ENCODE peak calls at places on chromosomes 5 and 9, in ten cellular contexts. Z, N, Q, J, U, P, X, S, I and F are unnamed samples.

GRCh38 chr5:34598177-34598794 is 57.8 kb upstream of the RAI14 start:
- DNase-seq in J (no peak), Q (no peak), P (no peak), N (no peak), Z (no peak), I (peak; percentile 89), U (no peak), S (no peak), X (no peak), F (peak; percentile 92)

GRCh38 chr5:74312746-74313145 is 327.8 kb downstream of the ENC1 start:
- DNase-seq in U (no peak), Z (no peak), Q (no peak), J (no peak), X (no peak), S (no peak), N (no peak), I (no peak), P (no peak), F (peak; percentile 47)

GRCh38 chr5:150000990-150001659 is 586 bp downstream of the HMGXB3 start:
- DNase-seq in Q (peak; percentile 41), I (peak; percentile 55), U (no peak), P (peak; percentile 26), S (peak; percentile 6), Z (peak; percentile 60), X (peak; percentile 75), N (peak; percentile 43), J (peak; percentile 6), F (peak; percentile 24)

GRCh38 chr5:142015781-142016533 is 3.1 kb upstream of the GNPDA1 start:
- DNase-seq in N (no peak), X (no peak), Q (no peak), J (no peak), I (peak; percentile 23), U (no peak), S (no peak), P (no peak), Z (no peak), F (peak; percentile 63)

GRCh38 chr5:122316652-122317051 is 4.6 kb downstream of the SNCAIP start:
- DNase-seq in I (no peak), Z (no peak), S (no peak), P (no peak), Q (no peak), N (no peak), X (no peak), U (no peak), J (no peak), F (no peak)

GRCh38 chr9:92245005-92245797 is 48.3 kb downstream of the IARS1 start:
- DNase-seq in X (no peak), Z (no peak), P (no peak), N (no peak), J (no peak), I (peak; percentile 54), U (no peak), S (no peak), Q (no peak), F (peak; percentile 68)

GRCh38 chr9:93588641-93589609 is 12.5 kb downstream of the PHF2 start:
- DNase-seq in P (no peak), Q (no peak), I (no peak), U (no peak), N (no peak), J (no peak), Z (no peak), X (no peak), S (no peak), F (no peak)

GRCh38 chr5:60843693-60844428 is at the start of gene ELOVL7:
- DNase-seq in J (peak; percentile 53), X (peak; percentile 92), Q (peak; percentile 85), P (peak; percentile 89), Z (peak; percentile 93), U (peak; percentile 59), I (peak; percentile 35), N (peak; percentile 80), S (peak; percentile 2), F (peak; percentile 5)

GRCh38 chr9:123473226-123473625 is 117.2 kb downstream of the CRB2 start:
- DNase-seq in U (no peak), Q (no peak), X (peak; percentile 19), J (no peak), P (no peak), N (no peak), I (no peak), Z (no peak), S (no peak), F (no peak)

GRCh38 chr9:118162711-118163110 is 458.5 kb downstream of the TLR4 start:
- DNase-seq in Z (no peak), J (no peak), X (no peak), S (no peak), U (no peak), N (no peak), Q (no peak), P (no peak), I (no peak), F (no peak)

GRCh38 chr5:32309766-32310165 is 3.0 kb downstream of the MTMR12 start:
- DNase-seq in J (no peak), Z (no peak), S (no peak), I (no peak), Q (no peak), X (no peak), P (no peak), N (no peak), U (no peak), F (no peak)

GRCh38 chr9:77714077-77714549 is 66.0 kb upstream of the GNA14 start:
- DNase-seq in J (no peak), Q (no peak), N (no peak), U (no peak), Z (no peak), I (peak; percentile 22), S (no peak), P (no peak), X (no peak), F (peak; percentile 60)

GRCh38 chr9:87875839-87876545 is 6.7 kb upstream of the SPATA31E1 start:
- DNase-seq in Q (no peak), S (no peak), N (no peak), I (no peak), Z (no peak), U (no peak), P (no peak), X (peak; percentile 24), J (no peak), F (no peak)

GRCh38 chr9:4144869-4145268 is 155.0 kb downstream of the GLIS3 start:
- DNase-seq in J (no peak), P (no peak), S (no peak), Q (no peak), X (no peak), N (no peak), I (no peak), Z (no peak), U (no peak), F (no peak)

GRCh38 chr9:134944916-134945315 is 27.2 kb upstream of the FCN1 start:
- DNase-seq in N (no peak), Z (no peak), P (no peak), X (no peak), I (no peak), U (no peak), S (no peak), J (no peak), Q (no peak), F (no peak)

GRCh38 chr5:72441861-72442540 is 65.2 kb downstream of the ZNF366 start:
- DNase-seq in Z (no peak), X (no peak), J (no peak), P (no peak), Q (no peak), S (no peak), I (peak; percentile 81), N (no peak), U (no peak), F (peak; percentile 94)

GRCh38 chr5:180173875-180174586 is 35.0 kb downstream of the RASGEF1C start:
- DNase-seq in Q (peak; percentile 9), I (peak; percentile 82), U (no peak), N (no peak), Z (no peak), X (no peak), J (no peak), S (no peak), P (no peak), F (peak; percentile 23)

GRCh38 chr5:140106101-140106500 is 7.8 kb upstream of the PURA start:
- DNase-seq in J (no peak), P (no peak), Q (no peak), N (no peak), S (no peak), Z (no peak), U (no peak), I (no peak), X (no peak), F (no peak)
- TF ChIP-seq CTCF in J (no peak), P (no peak), Q (no peak), N (no peak), S (no peak), Z (no peak), U (peak; percentile 7), I (no peak), X (no peak), F (no peak)

DNA sequence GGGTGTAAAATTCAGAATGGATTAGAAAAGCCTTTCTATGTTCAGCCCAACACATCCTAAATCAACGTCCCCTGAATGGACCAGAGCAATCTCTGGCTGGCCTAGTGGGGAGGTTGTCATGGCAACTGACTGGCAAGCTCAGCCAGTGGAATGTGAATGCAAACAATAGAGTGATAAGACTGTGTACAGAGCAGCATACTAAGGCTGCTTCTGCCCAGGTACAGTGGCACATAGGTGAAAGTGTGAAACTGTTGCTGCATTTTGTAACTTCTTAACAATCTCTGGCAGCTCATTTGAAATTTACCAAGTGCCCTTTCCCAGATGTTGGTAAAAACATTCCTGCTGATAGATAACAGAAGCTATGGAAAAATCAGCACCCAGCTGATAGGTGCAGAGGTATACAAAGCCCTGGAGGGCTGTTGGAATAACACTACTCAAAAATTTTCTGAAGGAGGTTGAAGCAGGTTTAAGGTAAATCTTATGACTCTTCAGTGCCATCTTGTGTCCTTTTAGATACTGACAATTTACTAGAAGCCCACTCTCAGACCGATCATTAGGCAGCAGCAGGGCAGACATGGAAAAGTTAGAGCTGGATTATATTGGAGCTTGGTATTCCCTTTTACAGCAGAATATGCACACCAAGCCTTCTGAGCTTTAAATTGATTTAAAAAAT is 267.3 kb downstream of the RAB3C start:
- DNase-seq in J (peak; percentile 5), Z (peak; percentile 17), N (peak; percentile 58), P (peak; percentile 47), U (peak; percentile 87), I (peak; percentile 56), S (no peak), Q (peak; percentile 25), X (peak; percentile 18), F (peak; percentile 28)
- TF ChIP-seq CTCF in J (peak; percentile 75), Z (peak; percentile 27), N (no peak), P (peak; percentile 73), U (peak; percentile 51), I (peak; percentile 35), S (peak; percentile 30), Q (peak; percentile 32), X (no peak), F (peak; percentile 48)

DNA sequence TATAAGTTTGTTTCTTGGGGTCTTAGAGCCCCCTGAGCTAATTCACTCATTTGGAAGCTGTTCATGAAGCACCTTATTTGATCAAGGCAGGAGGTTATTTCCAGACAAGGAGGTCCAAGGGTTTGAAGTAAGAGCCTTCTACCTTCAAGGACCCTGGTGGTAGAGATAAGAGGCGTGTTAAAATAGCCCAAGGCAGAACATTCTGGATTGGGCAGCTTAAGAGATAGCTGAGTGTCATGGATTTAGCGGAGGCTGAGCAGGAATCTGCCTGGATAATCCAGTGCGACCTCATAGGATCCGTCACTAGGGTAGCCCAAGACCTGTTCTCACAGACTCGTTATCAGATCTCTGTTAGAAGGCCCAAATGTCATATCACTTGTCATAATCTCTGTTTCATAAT is 28.6 kb downstream of the SLC25A25 start:
- DNase-seq in U (no peak), I (no peak), X (no peak), P (no peak), N (no peak), S (no peak), Q (no peak), Z (no peak), J (no peak), F (no peak)
- TF ChIP-seq CTCF in U (no peak), I (no peak), X (no peak), P (no peak), N (no peak), S (no peak), Q (no peak), Z (no peak), J (no peak), F (no peak)

GRCh38 chr5:42250-42649 is 49.7 kb upstream of the PLEKHG4B start:
- DNase-seq in Z (peak; percentile 68), P (no peak), J (no peak), N (no peak), S (no peak), I (no peak), Q (no peak), X (no peak), U (no peak), F (peak; percentile 10)
- TF ChIP-seq CTCF in Z (peak; percentile 14), P (peak; percentile 64), J (peak; percentile 67), N (no peak), S (no peak), I (peak; percentile 55), Q (no peak), X (no peak), U (peak; percentile 62), F (peak; percentile 66)